ENCODE peak calls at places on chromosomes 11 and 22, in four cellular contexts. J, A, I and C are unnamed samples.

GRCh38 chr11:43923327-43924111 is 18.9 kb upstream of the C11orf96 start:
- DNase-seq in J (no peak), A (no peak), I (no peak), C (no peak)

GRCh38 chr22:29049655-29050263 is 11.9 kb downstream of the C22orf31 start:
- DNase-seq in A (peak; percentile 19), J (no peak), I (no peak), C (no peak)

GRCh38 chr22:30877662-30878515 is 90.7 kb downstream of the MORC2 start:
- DNase-seq in J (no peak), I (no peak), A (no peak), C (no peak)

GRCh38 chr22:36586852-36587251 is 57.9 kb upstream of the EIF3D start:
- DNase-seq in J (no peak), I (no peak), A (no peak), C (no peak)

GRCh38 chr11:78397398-78397797 is 20.2 kb downstream of the GAB2 start:
- DNase-seq in A (no peak), J (no peak), I (no peak), C (no peak)

GRCh38 chr11:44308256-44308922 is 1.6 kb downstream of the ALX4 start:
- DNase-seq in I (no peak), A (no peak), J (no peak), C (no peak)

GRCh38 chr11:18743365-18743764 is 17.4 kb upstream of the IGSF22 start:
- DNase-seq in J (no peak), A (no peak), I (no peak), C (no peak)

GRCh38 chr11:109241988-109242387 is 180.0 kb upstream of the C11orf87 start:
- DNase-seq in J (no peak), I (no peak), A (no peak), C (peak; percentile 33)

GRCh38 chr11:118139578-118139977 is 13.0 kb downstream of the SCN4B start:
- DNase-seq in A (no peak), I (no peak), J (no peak), C (no peak)

GRCh38 chr11:79366218-79366617 is 74.6 kb downstream of the TENM4 start:
- DNase-seq in A (no peak), I (no peak), J (no peak), C (no peak)

GRCh38 chr11:30406978-30407762 is 84.3 kb downstream of the ARL14EP start:
- DNase-seq in A (no peak), J (no peak), I (no peak), C (no peak)

GRCh38 chr11:62445314-62445740 is 26.5 kb downstream of the SCGB1A1 start:
- DNase-seq in A (peak; percentile 46), J (no peak), I (no peak), C (no peak)

GRCh38 chr11:132373405-132374141 is 1003.2 kb downstream of the NTM start:
- DNase-seq in I (no peak), A (no peak), J (no peak), C (no peak)

GRCh38 chr22:49432211-49432905 is 395.3 kb downstream of the BRD1 start:
- DNase-seq in I (no peak), A (no peak), J (no peak), C (no peak)

GRCh38 chr11:130211144-130211543 is 51.6 kb downstream of the ST14 start:
- DNase-seq in J (no peak), A (no peak), I (no peak), C (no peak)

GRCh38 chr11:44702897-44703296 is 23.9 kb upstream of the TSPAN18 start:
- DNase-seq in I (no peak), A (no peak), J (no peak), C (no peak)